ENCODE peak calls at places on chromosome 4, in six cellular contexts. Q is activated CD4-positive, alpha-beta T cell treated with anti-CD3 and anti-CD28 coated beads for 1 hour; J is left colon; U is GM12865; D is KBM-7; X is DMS53. C is an unnamed sample.

GRCh38 chr4:4387531-4388311 is 819 bp downstream of the NSG1 start:
- DNase-seq in Q (no peak), J (no peak), U (no peak), D (no peak), X (peak; percentile 46), C (no peak)

GRCh38 chr4:187209921-187210613 is 486.4 kb upstream of the FAT1 start:
- DNase-seq in Q (no peak), J (no peak), U (no peak), D (no peak), X (no peak), C (no peak)

GRCh38 chr4:128306992-128307581 is 19.5 kb upstream of the PGRMC2 start:
- DNase-seq in Q (no peak), J (no peak), U (peak; percentile 5), D (no peak), X (no peak), C (no peak)

GRCh38 chr4:140095694-140096482 is 58.1 kb downstream of the MAML3 start:
- DNase-seq in Q (peak; percentile 36), J (peak; percentile 46), U (no peak), D (peak; percentile 77), X (peak; percentile 28), C (no peak)

GRCh38 chr4:7134737-7135388 is 57.5 kb upstream of the SORCS2 start:
- DNase-seq in Q (no peak), J (peak; percentile 34), U (no peak), D (peak; percentile 39), X (no peak), C (peak; percentile 26)

GRCh38 chr4:181597766-181598165 is 645.4 kb upstream of the TENM3 start:
- DNase-seq in Q (no peak), J (no peak), U (no peak), D (no peak), X (no peak), C (no peak)

GRCh38 chr4:24235609-24236008 is 345.8 kb upstream of the PPARGC1A start:
- DNase-seq in Q (no peak), J (no peak), U (no peak), D (no peak), X (peak; percentile 49), C (no peak)

GRCh38 chr4:38860788-38861424 is 4.3 kb upstream of the TLR6 start:
- DNase-seq in Q (peak; percentile 34), J (peak; percentile 41), U (peak; percentile 90), D (peak; percentile 69), X (peak; percentile 95), C (peak; percentile 55)

GRCh38 chr4:144894525-144894924 is 203.5 kb downstream of the ANAPC10 start:
- DNase-seq in Q (no peak), J (no peak), U (no peak), D (peak; percentile 16), X (no peak), C (no peak)

GRCh38 chr4:84796388-84796787 is 170.1 kb downstream of the WDFY3 start:
- DNase-seq in Q (no peak), J (no peak), U (no peak), D (peak; percentile 5), X (peak; percentile 57), C (no peak)

GRCh38 chr4:139655116-139655515 is 10.5 kb upstream of the MGST2 start:
- DNase-seq in Q (no peak), J (no peak), U (peak; percentile 52), D (peak; percentile 54), X (peak; percentile 47), C (no peak)

GRCh38 chr4:101791189-101791572 is 651 bp downstream of the BANK1 start:
- DNase-seq in Q (no peak), J (no peak), U (no peak), D (no peak), X (peak; percentile 76), C (no peak)

GRCh38 chr4:94226763-94227162 is 19.1 kb downstream of the SMARCAD1 start:
- DNase-seq in Q (no peak), J (no peak), U (no peak), D (no peak), X (no peak), C (no peak)

GRCh38 chr4:146058531-146058930 is 117.0 kb upstream of the LSM6 start:
- DNase-seq in Q (no peak), J (no peak), U (peak; percentile 57), D (no peak), X (no peak), C (no peak)

GRCh38 chr4:110823251-110823650 is 200.4 kb upstream of the PITX2 start:
- DNase-seq in Q (no peak), J (no peak), U (no peak), D (no peak), X (no peak), C (no peak)

GRCh38 chr4:110014233-110014632 is 101.5 kb downstream of the EGF start:
- DNase-seq in Q (no peak), J (no peak), U (no peak), D (no peak), X (no peak), C (no peak)

GRCh38 chr4:34492414-34492813 is 1751.9 kb downstream of the ARAP2 start:
- DNase-seq in Q (no peak), J (no peak), U (no peak), D (peak; percentile 11), X (no peak), C (no peak)

GRCh38 chr4:106344324-106344970 is 24.1 kb downstream of the GIMD1 start:
- DNase-seq in Q (no peak), J (no peak), U (no peak), D (no peak), X (peak; percentile 35), C (no peak)

GRCh38 chr4:112099701-112100289 is 45.5 kb upstream of the FAM241A start:
- DNase-seq in Q (no peak), J (no peak), U (peak; percentile 57), D (peak; percentile 69), X (peak; percentile 68), C (no peak)

GRCh38 chr4:27964095-27964494 is 1103.5 kb downstream of the STIM2 start:
- DNase-seq in Q (no peak), J (no peak), U (no peak), D (no peak), X (no peak), C (no peak)

GRCh38 chr4:25861951-25862410 is 807 bp downstream of the SEL1L3 start:
- DNase-seq in Q (no peak), J (no peak), U (no peak), D (peak; percentile 43), X (peak; percentile 67), C (no peak)

GRCh38 chr4:54041916-54042315 is 22.5 kb downstream of the CHIC2 start:
- DNase-seq in Q (no peak), J (no peak), U (no peak), D (no peak), X (no peak), C (no peak)

GRCh38 chr4:185099024-185099682 is 43.9 kb upstream of the SLC25A4 start:
- DNase-seq in Q (no peak), J (no peak), U (no peak), D (no peak), X (no peak), C (no peak)

GRCh38 chr4:14196141-14196540 is 568.6 kb upstream of the BOD1L1 start:
- DNase-seq in Q (no peak), J (no peak), U (peak; percentile 14), D (peak; percentile 43), X (peak; percentile 39), C (peak; percentile 61)

GRCh38 chr4:76376534-76376933 is 44.4 kb downstream of the CCDC158 start:
- DNase-seq in Q (no peak), J (no peak), U (no peak), D (no peak), X (peak; percentile 63), C (no peak)

GRCh38 chr4:53932784-53933183 is 131.6 kb downstream of the CHIC2 start:
- DNase-seq in Q (no peak), J (no peak), U (no peak), D (no peak), X (no peak), C (no peak)

GRCh38 chr4:75973770-75974169 is 17.0 kb downstream of the SDAD1 start:
- DNase-seq in Q (no peak), J (no peak), U (no peak), D (no peak), X (no peak), C (no peak)

GRCh38 chr4:3009422-3009821 is 46.1 kb downstream of the GRK4 start:
- DNase-seq in Q (no peak), J (no peak), U (peak; percentile 78), D (peak; percentile 10), X (peak; percentile 38), C (no peak)

GRCh38 chr4:169372791-169373190 is 102.0 kb upstream of the SH3RF1 start:
- DNase-seq in Q (no peak), J (no peak), U (no peak), D (no peak), X (no peak), C (no peak)

GRCh38 chr4:153249199-153250154 is 45.2 kb downstream of the TRIM2 start:
- DNase-seq in Q (peak; percentile 80), J (peak; percentile 87), U (peak; percentile 79), D (peak; percentile 89), X (peak; percentile 90), C (peak; percentile 83)

GRCh38 chr4:62970846-62971245 is 1438.4 kb downstream of the TECRL start:
- DNase-seq in Q (no peak), J (no peak), U (no peak), D (no peak), X (no peak), C (no peak)

GRCh38 chr4:144599621-144600020 is 46.3 kb upstream of the HHIP start:
- DNase-seq in Q (no peak), J (no peak), U (no peak), D (no peak), X (no peak), C (no peak)

GRCh38 chr4:84545093-84545492 is 37.8 kb upstream of the CDS1 start:
- DNase-seq in Q (no peak), J (no peak), U (no peak), D (no peak), X (no peak), C (no peak)

GRCh38 chr4:39205000-39205399 is 22.7 kb downstream of the WDR19 start:
- DNase-seq in Q (no peak), J (no peak), U (no peak), D (no peak), X (no peak), C (no peak)

GRCh38 chr4:184417802-184418511 is 56.4 kb downstream of the IRF2 start:
- DNase-seq in Q (no peak), J (no peak), U (peak; percentile 86), D (no peak), X (peak; percentile 46), C (no peak)

GRCh38 chr4:92305878-92306520 is 2.2 kb downstream of the GRID2 start:
- DNase-seq in Q (no peak), J (no peak), U (no peak), D (no peak), X (peak; percentile 57), C (no peak)

GRCh38 chr4:69984030-69984443 is 11.7 kb upstream of the STATH start:
- DNase-seq in Q (no peak), J (no peak), U (peak; percentile 26), D (no peak), X (peak; percentile 89), C (peak; percentile 32)

GRCh38 chr4:69977582-69977981 is 12.1 kb upstream of the CSN2 start:
- DNase-seq in Q (no peak), J (no peak), U (no peak), D (no peak), X (no peak), C (no peak)